ENCODE peak calls at places on chromosomes 11 and 22, in four cellular contexts. U is prostate gland, Y is uterus, Q is heart left ventricle. A is an unnamed sample.
A peak's percentile ranks its signal among the peaks of the same experiment; 100 is the strongest.

GRCh38 chr22:46348099-46348695 is 12.7 kb downstream of the TRMU start:
- DNase-seq in U (no peak), Y (no peak), Q (no peak), A (no peak)

GRCh38 chr22:24514241-24515024 is 19.3 kb downstream of the UPB1 start:
- DNase-seq in U (no peak), Y (no peak), Q (no peak), A (no peak)

GRCh38 chr11:70544774-70545625 is 146.7 kb downstream of the CTTN start:
- DNase-seq in U (no peak), Y (no peak), Q (no peak), A (no peak)

GRCh38 chr11:125138966-125139365 is 25.6 kb upstream of the PKNOX2 start:
- DNase-seq in U (no peak), Y (no peak), Q (no peak), A (no peak)

GRCh38 chr11:80779907-80780615 is 1339.2 kb upstream of the TENM4 start:
- DNase-seq in U (peak; percentile 7), Y (no peak), Q (no peak), A (no peak)

GRCh38 chr11:11584446-11584810 is 37.4 kb downstream of the GALNT18 start:
- DNase-seq in U (no peak), Y (no peak), Q (no peak), A (no peak)

GRCh38 chr11:97611345-97611744 is 1221.5 kb downstream of the JRKL start:
- DNase-seq in U (no peak), Y (no peak), Q (no peak), A (no peak)

GRCh38 chr22:37887610-37888378 is 18.3 kb upstream of the MICALL1 start:
- DNase-seq in U (peak; percentile 90), Y (peak; percentile 76), Q (no peak), A (no peak)

GRCh38 chr11:14269956-14270355 is 89.0 kb downstream of the RRAS2 start:
- DNase-seq in U (no peak), Y (no peak), Q (no peak), A (no peak)

GRCh38 chr11:126378763-126379162 is 23.3 kb downstream of the ST3GAL4 start:
- DNase-seq in U (no peak), Y (no peak), Q (no peak), A (no peak)

GRCh38 chr11:19519912-19520641 is 192.6 kb upstream of the NAV2 start:
- DNase-seq in U (no peak), Y (no peak), Q (peak; percentile 41), A (no peak)

GRCh38 chr11:35914824-35915223 is 29.0 kb upstream of the LDLRAD3 start:
- DNase-seq in U (no peak), Y (no peak), Q (no peak), A (no peak)

GRCh38 chr11:110409174-110409573 is 20.6 kb upstream of the FDX1 start:
- DNase-seq in U (no peak), Y (no peak), Q (no peak), A (no peak)

GRCh38 chr11:63503492-63503891 is 2.4 kb upstream of the LGALS12 start:
- DNase-seq in U (no peak), Y (no peak), Q (peak; percentile 50), A (peak; percentile 60)

GRCh38 chr22:29314537-29315285 is 786 bp downstream of the RASL10A start:
- DNase-seq in U (no peak), Y (no peak), Q (peak; percentile 24), A (no peak)

GRCh38 chr11:117842131-117842941 is 17.8 kb upstream of the FXYD2 start:
- DNase-seq in U (no peak), Y (peak; percentile 13), Q (peak; percentile 29), A (peak; percentile 95)

GRCh38 chr11:126461996-126462395 is 106.5 kb downstream of the ST3GAL4 start:
- DNase-seq in U (no peak), Y (no peak), Q (no peak), A (no peak)

GRCh38 chr22:46491936-46492335 is 45.5 kb downstream of the CELSR1 start:
- DNase-seq in U (no peak), Y (no peak), Q (no peak), A (no peak)

GRCh38 chr22:45083659-45084305 is 74.0 kb upstream of the PHF21B start:
- DNase-seq in U (no peak), Y (no peak), Q (no peak), A (no peak)

GRCh38 chr11:74696932-74697687 is 34.1 kb downstream of the CHRDL2 start:
- DNase-seq in U (peak; percentile 79), Y (peak; percentile 92), Q (peak; percentile 87), A (no peak)

GRCh38 chr11:9759519-9760179 is 95.8 kb downstream of the SWAP70 start:
- DNase-seq in U (peak; percentile 84), Y (peak; percentile 78), Q (peak; percentile 90), A (peak; percentile 100)

GRCh38 chr11:1054143-1055108 is 17.9 kb upstream of the MUC6 start:
- DNase-seq in U (peak; percentile 81), Y (no peak), Q (peak; percentile 22), A (no peak)

GRCh38 chr11:119055901-119056300 is 1.1 kb downstream of the HYOU1 start:
- DNase-seq in U (no peak), Y (no peak), Q (no peak), A (no peak)

GRCh38 chr11:47917643-47918369 is 62.6 kb upstream of the PTPRJ start:
- DNase-seq in U (peak; percentile 68), Y (peak; percentile 77), Q (peak; percentile 89), A (peak; percentile 75)

GRCh38 chr22:44409691-44410316 is 88.2 kb downstream of the RTL6 start:
- DNase-seq in U (no peak), Y (no peak), Q (no peak), A (no peak)

GRCh38 chr11:59206635-59207034 is 6.1 kb downstream of the MPEG1 start:
- DNase-seq in U (no peak), Y (no peak), Q (peak; percentile 60), A (no peak)

GRCh38 chr22:29301716-29302401 is 4.6 kb upstream of the GAS2L1 start:
- DNase-seq in U (no peak), Y (no peak), Q (no peak), A (no peak)

GRCh38 chr11:8610532-8611116 is 16.6 kb upstream of the STK33 start:
- DNase-seq in U (no peak), Y (no peak), Q (no peak), A (no peak)

GRCh38 chr11:33997473-33998347 is 53.8 kb upstream of the CAPRIN1 start:
- DNase-seq in U (no peak), Y (no peak), Q (no peak), A (no peak)

GRCh38 chr22:41668971-41669911 is 19.4 kb downstream of the SNU13 start:
- DNase-seq in U (no peak), Y (no peak), Q (no peak), A (no peak)

GRCh38 chr22:41676134-41676533 is 12.5 kb downstream of the SNU13 start:
- DNase-seq in U (no peak), Y (no peak), Q (no peak), A (no peak)

GRCh38 chr22:41674941-41675340 is 13.7 kb downstream of the SNU13 start:
- DNase-seq in U (no peak), Y (no peak), Q (no peak), A (no peak)

GRCh38 chr22:41672780-41673509 is 15.7 kb downstream of the SNU13 start:
- DNase-seq in U (no peak), Y (no peak), Q (no peak), A (no peak)
- TF ChIP-seq CTCF in U (no peak), Y (no peak), Q (peak; percentile 31), A (no peak)

DNA sequence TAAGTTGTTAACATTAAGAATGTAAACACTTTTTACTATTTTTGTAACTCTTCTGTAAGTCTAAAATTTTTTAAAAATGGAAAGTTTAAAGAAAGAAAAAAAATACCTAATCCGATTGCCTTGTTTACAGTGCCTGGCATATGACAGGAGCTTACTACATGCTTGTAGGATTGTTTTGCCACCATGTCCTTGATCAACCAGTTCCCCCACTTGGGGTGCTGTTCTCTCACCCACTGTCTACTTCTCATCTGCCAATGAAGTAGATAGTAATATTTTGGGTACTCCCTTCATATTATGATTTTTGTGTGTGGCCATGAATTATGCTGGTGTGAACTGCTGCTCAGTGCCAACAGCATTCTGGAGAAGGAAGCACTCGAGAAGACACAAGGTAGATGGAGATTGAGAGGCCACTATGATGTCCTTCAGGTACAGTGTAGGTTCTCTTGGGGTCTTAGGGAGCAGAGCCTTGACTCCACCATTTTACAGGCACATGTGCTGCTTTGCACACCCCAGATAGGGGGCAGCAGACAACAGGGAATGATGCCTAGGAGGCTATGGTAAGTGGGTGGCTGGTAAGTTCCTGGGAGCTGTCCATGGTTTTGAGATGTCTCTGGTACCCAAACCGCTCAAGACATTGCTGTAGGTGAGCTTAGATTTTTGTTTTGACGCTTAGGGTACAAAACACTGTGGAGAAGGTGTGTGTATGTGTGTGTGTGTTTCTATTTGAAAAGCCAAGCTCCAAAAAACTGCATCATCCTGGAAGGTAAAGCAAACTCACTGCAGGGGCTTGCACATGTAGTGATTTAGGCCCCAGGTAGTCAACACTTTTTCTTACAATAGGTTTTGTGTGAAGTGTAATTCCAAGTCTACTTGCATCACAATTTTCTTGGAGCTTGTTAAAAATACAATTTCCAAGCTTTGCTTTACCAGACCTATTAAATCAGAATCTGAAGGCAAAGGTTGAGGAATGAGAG is 494.5 kb upstream of the LARGE1 start:
- DNase-seq in U (peak; percentile 61), Y (no peak), Q (peak; percentile 24), A (no peak)
- TF ChIP-seq CTCF in U (peak; percentile 79), Y (no peak), Q (peak; percentile 45), A (no peak)

DNA sequence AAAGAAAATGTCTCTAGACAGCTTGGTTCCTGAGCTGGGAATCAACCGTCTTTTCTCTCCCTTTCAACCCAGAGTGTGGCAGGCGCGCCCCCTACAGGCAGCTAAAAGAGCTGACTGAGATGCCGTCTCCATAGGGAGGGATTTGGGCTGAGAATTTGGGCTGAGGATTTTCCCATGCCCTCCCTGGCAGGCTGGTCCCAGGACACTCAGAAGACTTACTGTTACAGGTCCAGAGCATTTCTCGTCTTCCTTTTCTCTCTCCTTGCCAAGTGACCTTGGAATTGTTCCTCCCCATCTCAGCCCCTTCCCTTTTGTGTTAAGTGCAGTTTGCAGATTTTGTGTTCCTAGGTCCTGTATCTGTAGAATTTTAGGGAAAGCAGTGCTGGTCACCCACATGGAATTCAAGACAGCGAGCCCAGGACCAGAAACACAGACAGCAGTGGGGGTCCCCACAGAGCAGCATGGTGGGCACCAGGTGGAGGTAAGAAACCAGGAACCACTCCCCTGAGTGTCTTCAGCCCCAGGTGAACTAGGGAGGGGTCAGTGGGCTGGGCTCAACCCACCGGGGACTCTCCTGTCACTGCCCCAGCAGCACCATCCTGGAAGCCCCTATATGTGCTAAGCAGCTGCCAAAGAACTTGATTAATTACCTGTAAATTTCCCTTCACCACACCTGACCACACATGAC is 9.9 kb upstream of the IGLL5 start:
- DNase-seq in U (peak; percentile 23), Y (no peak), Q (peak; percentile 52), A (peak; percentile 70)
- TF ChIP-seq CTCF in U (peak; percentile 38), Y (no peak), Q (peak; percentile 71), A (peak; percentile 86)

DNA sequence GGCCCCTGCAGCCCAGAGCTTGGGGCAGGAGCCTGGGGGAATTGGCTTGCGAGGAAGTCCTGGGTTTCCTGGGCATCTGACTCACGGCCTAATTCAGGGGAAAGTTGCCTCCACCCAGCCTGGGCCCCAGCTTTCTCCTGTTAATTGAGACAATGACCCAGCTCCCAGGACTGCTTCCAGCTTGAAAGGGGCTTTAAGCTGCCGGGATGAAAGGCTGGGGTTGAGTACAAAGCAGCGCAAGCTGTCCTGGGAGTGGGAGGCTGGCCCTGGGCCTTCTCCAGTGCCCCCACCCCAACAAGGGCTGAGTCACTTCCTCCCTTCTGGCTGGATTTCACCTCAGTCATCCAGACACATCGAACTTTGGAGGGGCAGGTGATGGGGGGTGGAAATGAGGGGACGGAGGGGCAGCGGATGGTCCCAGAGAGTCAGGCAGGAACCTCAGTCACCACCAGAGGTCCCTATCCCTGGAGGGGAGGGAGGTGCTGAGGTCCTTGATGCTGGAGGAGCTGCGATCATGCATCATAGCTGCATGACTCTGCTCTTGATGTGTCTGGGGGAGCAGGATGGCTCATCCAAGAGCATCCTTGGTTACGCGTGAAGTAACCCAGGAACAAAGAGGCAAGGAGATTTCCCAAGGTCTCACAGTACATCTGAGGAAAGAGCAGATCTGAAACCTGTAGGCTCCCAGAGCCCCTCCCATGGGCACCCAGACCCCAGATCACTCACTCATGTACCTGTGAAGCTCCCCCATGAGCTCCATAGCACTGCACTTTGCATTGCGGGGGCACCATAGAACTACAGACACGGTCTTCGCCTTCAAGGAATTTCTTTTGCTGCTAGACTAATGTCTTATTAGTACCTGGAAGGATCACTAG is 30.0 kb upstream of the OAF start:
- DNase-seq in U (no peak), Y (peak; percentile 57), Q (no peak), A (no peak)
- TF ChIP-seq CTCF in U (no peak), Y (no peak), Q (no peak), A (peak; percentile 24)